ENCODE peak calls at places on chromosomes 16 and 17, in six cellular contexts. One of them, this sample, is unnamed.

GRCh38 chr17:42378597-42379594 is 9.3 kb downstream of the STAT3 start:
- DNase-seq in activated CD4-positive, alpha-beta T cell treated with anti-CD3 and anti-CD28 coated beads, Interleukin-2, amount 50 U/mL, for 48 hours: no peak
- DNase-seq in GM23248: peak
- DNase-seq in stimulated activated CD8-positive, alpha-beta memory T cell treated with anti-CD3 and anti-CD28 coated beads, Interleukin-4, amount 100 ng/mL, for 1 hour: no peak
- DNase-seq in putamen: no peak
- DNase-seq in left kidney: peak
- DNase-seq in this sample: peak

GRCh38 chr17:80758793-80759673 is 214.4 kb downstream of the RPTOR start:
- DNase-seq in GM23248: peak
- DNase-seq in putamen: no peak
- DNase-seq in left kidney: no peak
- DNase-seq in activated CD4-positive, alpha-beta T cell treated with anti-CD3 and anti-CD28 coated beads, Interleukin-2, amount 50 U/mL, for 48 hours: no peak
- DNase-seq in stimulated activated CD8-positive, alpha-beta memory T cell treated with anti-CD3 and anti-CD28 coated beads, Interleukin-4, amount 100 ng/mL, for 1 hour: no peak
- DNase-seq in this sample: peak

GRCh38 chr16:4656695-4657686 is 32.4 kb downstream of the MGRN1 start:
- DNase-seq in putamen: no peak
- DNase-seq in stimulated activated CD8-positive, alpha-beta memory T cell treated with anti-CD3 and anti-CD28 coated beads, Interleukin-4, amount 100 ng/mL, for 1 hour: no peak
- DNase-seq in GM23248: no peak
- DNase-seq in left kidney: no peak
- DNase-seq in activated CD4-positive, alpha-beta T cell treated with anti-CD3 and anti-CD28 coated beads, Interleukin-2, amount 50 U/mL, for 48 hours: no peak
- DNase-seq in this sample: no peak

GRCh38 chr17:77935121-77935571 is 23.4 kb upstream of the TNRC6C start:
- DNase-seq in GM23248: no peak
- DNase-seq in putamen: no peak
- DNase-seq in stimulated activated CD8-positive, alpha-beta memory T cell treated with anti-CD3 and anti-CD28 coated beads, Interleukin-4, amount 100 ng/mL, for 1 hour: no peak
- DNase-seq in activated CD4-positive, alpha-beta T cell treated with anti-CD3 and anti-CD28 coated beads, Interleukin-2, amount 50 U/mL, for 48 hours: no peak
- DNase-seq in left kidney: peak
- DNase-seq in this sample: no peak

GRCh38 chr16:19522369-19523159 is 666 bp upstream of the GDE1 start:
- DNase-seq in activated CD4-positive, alpha-beta T cell treated with anti-CD3 and anti-CD28 coated beads, Interleukin-2, amount 50 U/mL, for 48 hours: no peak
- DNase-seq in left kidney: no peak
- DNase-seq in GM23248: no peak
- DNase-seq in stimulated activated CD8-positive, alpha-beta memory T cell treated with anti-CD3 and anti-CD28 coated beads, Interleukin-4, amount 100 ng/mL, for 1 hour: no peak
- DNase-seq in putamen: no peak
- DNase-seq in this sample: no peak

GRCh38 chr17:82976982-82977488 is 102.4 kb upstream of the METRNL start:
- DNase-seq in stimulated activated CD8-positive, alpha-beta memory T cell treated with anti-CD3 and anti-CD28 coated beads, Interleukin-4, amount 100 ng/mL, for 1 hour: no peak
- DNase-seq in activated CD4-positive, alpha-beta T cell treated with anti-CD3 and anti-CD28 coated beads, Interleukin-2, amount 50 U/mL, for 48 hours: no peak
- DNase-seq in GM23248: no peak
- DNase-seq in left kidney: no peak
- DNase-seq in putamen: no peak
- DNase-seq in this sample: no peak

GRCh38 chr17:5582177-5582885 is 2.0 kb downstream of the NLRP1 start:
- DNase-seq in left kidney: no peak
- DNase-seq in GM23248: peak
- DNase-seq in stimulated activated CD8-positive, alpha-beta memory T cell treated with anti-CD3 and anti-CD28 coated beads, Interleukin-4, amount 100 ng/mL, for 1 hour: no peak
- DNase-seq in putamen: no peak
- DNase-seq in activated CD4-positive, alpha-beta T cell treated with anti-CD3 and anti-CD28 coated beads, Interleukin-2, amount 50 U/mL, for 48 hours: no peak
- DNase-seq in this sample: no peak

GRCh38 chr16:23207485-23207884 is 24.9 kb downstream of the SCNN1G start:
- DNase-seq in GM23248: no peak
- DNase-seq in putamen: no peak
- DNase-seq in stimulated activated CD8-positive, alpha-beta memory T cell treated with anti-CD3 and anti-CD28 coated beads, Interleukin-4, amount 100 ng/mL, for 1 hour: no peak
- DNase-seq in activated CD4-positive, alpha-beta T cell treated with anti-CD3 and anti-CD28 coated beads, Interleukin-2, amount 50 U/mL, for 48 hours: no peak
- DNase-seq in left kidney: peak
- DNase-seq in this sample: no peak

GRCh38 chr17:77373298-77374169 is 232.8 kb downstream of the SEC14L1 start:
- DNase-seq in putamen: no peak
- DNase-seq in stimulated activated CD8-positive, alpha-beta memory T cell treated with anti-CD3 and anti-CD28 coated beads, Interleukin-4, amount 100 ng/mL, for 1 hour: no peak
- DNase-seq in activated CD4-positive, alpha-beta T cell treated with anti-CD3 and anti-CD28 coated beads, Interleukin-2, amount 50 U/mL, for 48 hours: no peak
- DNase-seq in left kidney: peak
- DNase-seq in GM23248: peak
- DNase-seq in this sample: peak

GRCh38 chr16:70158261-70158939 is 15.2 kb upstream of the CLEC18C start:
- DNase-seq in GM23248: no peak
- DNase-seq in left kidney: peak
- DNase-seq in putamen: no peak
- DNase-seq in stimulated activated CD8-positive, alpha-beta memory T cell treated with anti-CD3 and anti-CD28 coated beads, Interleukin-4, amount 100 ng/mL, for 1 hour: no peak
- DNase-seq in activated CD4-positive, alpha-beta T cell treated with anti-CD3 and anti-CD28 coated beads, Interleukin-2, amount 50 U/mL, for 48 hours: no peak
- DNase-seq in this sample: no peak

GRCh38 chr16:3819741-3820724 is 60.5 kb downstream of the CREBBP start:
- DNase-seq in left kidney: peak
- DNase-seq in putamen: peak
- DNase-seq in GM23248: peak
- DNase-seq in activated CD4-positive, alpha-beta T cell treated with anti-CD3 and anti-CD28 coated beads, Interleukin-2, amount 50 U/mL, for 48 hours: no peak
- DNase-seq in stimulated activated CD8-positive, alpha-beta memory T cell treated with anti-CD3 and anti-CD28 coated beads, Interleukin-4, amount 100 ng/mL, for 1 hour: no peak
- DNase-seq in this sample: peak

GRCh38 chr16:51276335-51276734 is 125.3 kb upstream of the SALL1 start:
- DNase-seq in GM23248: peak
- DNase-seq in left kidney: no peak
- DNase-seq in stimulated activated CD8-positive, alpha-beta memory T cell treated with anti-CD3 and anti-CD28 coated beads, Interleukin-4, amount 100 ng/mL, for 1 hour: no peak
- DNase-seq in putamen: peak
- DNase-seq in activated CD4-positive, alpha-beta T cell treated with anti-CD3 and anti-CD28 coated beads, Interleukin-2, amount 50 U/mL, for 48 hours: no peak
- DNase-seq in this sample: no peak

GRCh38 chr16:2486645-2487516 is 12.0 kb downstream of the TBC1D24 start:
- DNase-seq in putamen: peak
- DNase-seq in left kidney: peak
- DNase-seq in GM23248: peak
- DNase-seq in stimulated activated CD8-positive, alpha-beta memory T cell treated with anti-CD3 and anti-CD28 coated beads, Interleukin-4, amount 100 ng/mL, for 1 hour: peak
- DNase-seq in activated CD4-positive, alpha-beta T cell treated with anti-CD3 and anti-CD28 coated beads, Interleukin-2, amount 50 U/mL, for 48 hours: peak
- DNase-seq in this sample: peak

GRCh38 chr17:64007838-64008282 is 9.7 kb downstream of the PRR29 start:
- DNase-seq in activated CD4-positive, alpha-beta T cell treated with anti-CD3 and anti-CD28 coated beads, Interleukin-2, amount 50 U/mL, for 48 hours: no peak
- DNase-seq in stimulated activated CD8-positive, alpha-beta memory T cell treated with anti-CD3 and anti-CD28 coated beads, Interleukin-4, amount 100 ng/mL, for 1 hour: no peak
- DNase-seq in GM23248: no peak
- DNase-seq in left kidney: peak
- DNase-seq in putamen: no peak
- DNase-seq in this sample: no peak

GRCh38 chr16:87806608-87807546 is 41.1 kb upstream of the KLHDC4 start:
- DNase-seq in activated CD4-positive, alpha-beta T cell treated with anti-CD3 and anti-CD28 coated beads, Interleukin-2, amount 50 U/mL, for 48 hours: peak
- DNase-seq in GM23248: peak
- DNase-seq in stimulated activated CD8-positive, alpha-beta memory T cell treated with anti-CD3 and anti-CD28 coated beads, Interleukin-4, amount 100 ng/mL, for 1 hour: peak
- DNase-seq in putamen: peak
- DNase-seq in left kidney: peak
- DNase-seq in this sample: peak

GRCh38 chr16:86768999-86769398 is 190.7 kb downstream of the FOXL1 start:
- DNase-seq in activated CD4-positive, alpha-beta T cell treated with anti-CD3 and anti-CD28 coated beads, Interleukin-2, amount 50 U/mL, for 48 hours: no peak
- DNase-seq in stimulated activated CD8-positive, alpha-beta memory T cell treated with anti-CD3 and anti-CD28 coated beads, Interleukin-4, amount 100 ng/mL, for 1 hour: no peak
- DNase-seq in putamen: no peak
- DNase-seq in GM23248: no peak
- DNase-seq in left kidney: no peak
- DNase-seq in this sample: peak

GRCh38 chr17:44307387-44308186 is 814 bp upstream of the RUNDC3A start:
- DNase-seq in GM23248: peak
- DNase-seq in activated CD4-positive, alpha-beta T cell treated with anti-CD3 and anti-CD28 coated beads, Interleukin-2, amount 50 U/mL, for 48 hours: no peak
- DNase-seq in putamen: peak
- DNase-seq in left kidney: peak
- DNase-seq in stimulated activated CD8-positive, alpha-beta memory T cell treated with anti-CD3 and anti-CD28 coated beads, Interleukin-4, amount 100 ng/mL, for 1 hour: no peak
- DNase-seq in this sample: peak